ENCODE peak calls at places on chromosomes 16 and 17, in six cellular contexts. U is body of pancreas, I is fibroblast of pulmonary artery, A is right lobe of liver, Y is adrenal gland, J is cardiac muscle cell. D is an unnamed sample.

GRCh38 chr16:49608801-49609200 is 235.2 kb downstream of the C16orf78 start:
- DNase-seq in U (no peak), I (peak), A (peak), Y (no peak), J (peak), D (no peak)

GRCh38 chr16:16014329-16015224 is 65.2 kb downstream of the ABCC1 start:
- DNase-seq in U (peak), I (peak), A (peak), Y (peak), J (peak), D (no peak)

GRCh38 chr17:81991684-81992513 is 14.5 kb downstream of the ASPSCR1 start:
- DNase-seq in U (peak), I (peak), A (peak), Y (peak), J (peak), D (peak)

GRCh38 chr17:10036511-10037061 is 131.5 kb upstream of the RCVRN start:
- DNase-seq in U (peak), I (peak), A (no peak), Y (peak), J (peak), D (no peak)

GRCh38 chr17:83100220-83100852 is 20.9 kb downstream of the METRNL start:
- DNase-seq in U (peak), I (no peak), A (no peak), Y (peak), J (no peak), D (no peak)

GRCh38 chr16:2919511-2920255 is 8.0 kb downstream of the FLYWCH1 start:
- DNase-seq in U (peak), I (peak), A (peak), Y (peak), J (peak), D (peak)

GRCh38 chr16:15757075-15757386 is 99.8 kb downstream of the MYH11 start:
- DNase-seq in U (no peak), I (no peak), A (no peak), Y (no peak), J (peak), D (no peak)

GRCh38 chr16:30052671-30053372 is 12.7 kb upstream of the ALDOA start:
- DNase-seq in U (peak), I (peak), A (peak), Y (peak), J (peak), D (peak)

GRCh38 chr17:49582789-49583188 is 7.1 kb downstream of the NXPH3 start:
- DNase-seq in U (no peak), I (no peak), A (no peak), Y (peak), J (no peak), D (peak)

GRCh38 chr17:33974276-33974675 is 280.8 kb upstream of the CCL2 start:
- DNase-seq in U (no peak), I (no peak), A (no peak), Y (no peak), J (no peak), D (no peak)

GRCh38 chr17:7750321-7750821 is 32.8 kb downstream of the DNAH2 start:
- DNase-seq in U (no peak), I (peak), A (no peak), Y (no peak), J (peak), D (peak)

GRCh38 chr17:45653616-45654015 is 130.5 kb upstream of the CRHR1 start:
- DNase-seq in U (no peak), I (no peak), A (no peak), Y (no peak), J (no peak), D (no peak)

GRCh38 chr17:58308173-58308984 is 20.2 kb downstream of the TSPOAP1 start:
- DNase-seq in U (no peak), I (no peak), A (peak), Y (no peak), J (peak), D (no peak)
- TF ChIP-seq CTCF in U (no peak), I (peak), A (peak), Y (no peak), J (peak), D (no peak)

GRCh38 chr16:66996983-66997358 is 8.6 kb downstream of the CES4A start:
- DNase-seq in U (no peak), I (no peak), A (no peak), Y (no peak), J (no peak), D (no peak)

GRCh38 chr16:67000384-67001158 is 12.2 kb downstream of the CES4A start:
- DNase-seq in U (peak), I (peak), A (peak), Y (peak), J (peak), D (peak)

GRCh38 chr16:66996324-66996982 is 8.1 kb downstream of the CES4A start:
- DNase-seq in U (peak), I (peak), A (peak), Y (peak), J (peak), D (peak)

GRCh38 chr16:67001726-67002125 is 13.3 kb downstream of the CES4A start:
- DNase-seq in U (no peak), I (peak), A (no peak), Y (no peak), J (no peak), D (no peak)

DNA sequence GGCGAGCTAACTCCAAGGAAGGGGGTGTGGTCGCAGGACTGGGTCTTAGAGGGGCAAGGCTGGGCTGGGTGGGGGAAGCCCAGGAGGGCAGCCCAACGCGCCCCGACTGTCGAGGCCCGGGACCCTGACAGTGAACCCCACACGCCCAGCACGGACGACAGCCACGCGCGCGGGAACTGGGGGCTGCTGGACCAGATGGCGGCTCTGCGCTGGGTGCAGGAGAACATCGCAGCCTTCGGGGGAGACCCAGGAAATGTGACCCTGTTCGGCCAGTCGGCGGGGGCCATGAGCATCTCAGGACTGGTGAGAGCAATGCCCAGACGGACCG is 12.7 kb downstream of the CES4A start:
- DNase-seq in U (peak), I (no peak), A (no peak), Y (no peak), J (no peak), D (no peak)
- H3K4me3 ChIP-seq in U (no peak), I (peak), A (no peak), Y (peak), J (peak), D (peak)

DNA sequence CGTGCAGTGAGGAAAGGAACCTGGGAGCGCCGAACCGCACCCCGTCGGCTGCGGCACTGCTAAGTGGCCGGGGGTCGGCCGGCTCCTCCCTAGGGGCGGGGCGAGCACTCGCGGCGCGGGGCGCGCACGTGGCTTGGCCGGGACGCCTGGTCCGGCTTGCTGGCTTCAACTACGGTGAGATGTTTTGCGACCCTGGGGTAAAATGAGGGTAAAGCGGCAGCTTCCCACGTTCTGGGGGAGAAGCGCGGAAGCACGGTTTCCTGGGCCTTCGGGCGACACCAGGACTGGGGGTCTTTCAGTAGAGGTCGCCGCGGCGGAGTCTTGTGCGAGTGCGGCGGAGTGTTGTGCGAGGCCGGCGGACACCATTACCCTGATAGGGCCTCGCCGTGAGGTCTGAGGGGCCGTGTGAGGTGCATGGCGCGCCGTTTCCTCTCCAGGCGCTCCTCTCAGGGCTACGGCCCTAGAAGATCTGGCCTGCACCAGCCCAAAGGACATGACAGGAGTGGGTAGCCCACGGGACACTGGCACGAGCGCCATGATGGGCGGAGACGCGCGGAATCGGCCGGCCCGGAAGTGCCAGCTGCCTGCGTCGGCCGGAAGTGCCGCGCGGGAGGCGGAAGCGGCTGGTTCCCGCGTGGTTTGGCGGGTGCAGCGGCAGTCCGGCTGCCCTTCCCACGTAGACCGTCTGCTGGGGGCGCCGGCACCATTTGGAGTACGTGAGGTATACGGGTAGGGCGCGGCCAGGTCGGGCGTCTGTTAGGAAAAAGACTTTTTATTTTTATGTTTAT is at the start of gene PIGW:
- DNase-seq in U (peak), I (peak), A (peak), Y (peak), J (peak), D (peak)
- TF ChIP-seq CTCF in U (no peak), I (no peak), A (peak), Y (peak), J (peak), D (no peak)

DNA sequence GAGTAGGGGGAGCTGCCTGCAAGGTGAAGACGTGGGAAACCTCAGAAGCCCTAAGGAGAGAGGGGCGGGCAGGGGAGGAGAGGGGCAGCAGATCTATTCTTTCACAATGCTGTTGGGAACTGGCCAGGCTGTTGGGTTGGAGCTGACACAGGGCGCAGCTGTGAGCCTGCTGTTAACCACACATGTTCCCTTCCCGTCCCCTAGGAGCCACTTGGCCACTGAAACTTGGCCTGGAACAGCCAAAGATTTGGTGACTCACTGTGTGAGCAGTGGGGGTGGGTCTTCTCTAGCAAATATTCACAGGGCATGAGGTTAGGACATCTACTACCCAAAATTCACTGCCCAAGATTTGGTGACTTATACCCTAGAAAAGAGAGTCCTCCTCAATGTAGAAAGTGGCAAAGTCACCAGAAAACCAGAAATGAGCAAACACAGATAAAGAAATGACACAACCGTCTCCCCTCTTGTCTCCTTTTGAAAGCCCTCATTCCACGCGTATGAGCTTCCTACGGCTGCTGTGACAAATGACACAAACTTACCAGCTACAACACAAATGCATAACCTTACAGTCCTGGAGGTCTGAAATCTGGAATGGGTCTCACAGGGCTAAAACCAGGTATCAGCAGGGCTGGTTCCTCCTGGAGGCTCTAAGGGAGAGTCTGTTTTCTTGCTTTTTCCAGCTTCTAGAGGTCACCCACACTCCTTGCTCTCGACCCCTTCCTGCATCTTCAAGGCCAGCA is 6.3 kb downstream of the TBC1D16 start:
- DNase-seq in U (peak), I (peak), A (peak), Y (peak), J (peak), D (peak)
- H3K4me3 ChIP-seq in U (no peak), I (peak), A (no peak), Y (no peak), J (no peak), D (no peak)

GRCh38 chr17:40460585-40460975 is 17.3 kb downstream of the IGFBP4 start:
- DNase-seq in U (no peak), I (no peak), A (no peak), Y (no peak), J (no peak), D (no peak)
- TF ChIP-seq CTCF in U (no peak), I (no peak), A (no peak), Y (no peak), J (no peak), D (no peak)

D was measured in epithelial cell of esophagus.